ENCODE peak calls at places on chromosomes 11 and 22, in nine cellular contexts. N is WTC11, Q is pancreas, P is NAMALWA, G is T-helper 2 cell, C is NCI-H446, L is EL, Y is head of caudate nucleus, X is hippocampal formation. J is an unnamed sample.

GRCh38 chr11:126229782-126230540 is 18.4 kb downstream of the FAM118B start:
- DNase-seq in N (no peak), Q (no peak), P (no peak), G (no peak), C (no peak), L (no peak), Y (no peak), X (no peak), J (peak)

GRCh38 chr11:46918087-46918751 is at the start of gene LRP4:
- DNase-seq in N (peak), Q (peak), P (peak), G (peak), C (no peak), L (peak), Y (peak), X (peak), J (peak)

GRCh38 chr11:102914238-102915043 is 39.7 kb upstream of the MMP12 start:
- DNase-seq in N (peak), Q (no peak), P (peak), G (no peak), C (no peak), L (peak), Y (peak), X (no peak), J (peak)

GRCh38 chr22:21696115-21696514 is 30.3 kb downstream of the PPIL2 start:
- DNase-seq in N (no peak), Q (no peak), P (no peak), G (no peak), C (no peak), L (no peak), Y (no peak), X (no peak), J (no peak)

GRCh38 chr11:110086892-110087309 is 6.3 kb upstream of the ZC3H12C start:
- DNase-seq in N (no peak), Q (no peak), P (no peak), G (no peak), C (no peak), L (peak), Y (no peak), X (no peak), J (peak)

GRCh38 chr11:37630866-37631265 is 1032.8 kb upstream of the RAG2 start:
- DNase-seq in N (no peak), Q (no peak), P (no peak), G (no peak), C (no peak), L (no peak), Y (no peak), X (no peak), J (no peak)

GRCh38 chr11:70780246-70780535 is 381.9 kb downstream of the CTTN start:
- DNase-seq in N (no peak), Q (no peak), P (no peak), G (no peak), C (no peak), L (no peak), Y (no peak), X (no peak), J (no peak)

GRCh38 chr11:64713031-64713780 is 9.8 kb downstream of the NRXN2 start:
- DNase-seq in N (peak), Q (no peak), P (no peak), G (peak), C (no peak), L (no peak), Y (no peak), X (no peak), J (no peak)

GRCh38 chr22:44357962-44358553 is 45.3 kb upstream of the SHISAL1 start:
- DNase-seq in N (peak), Q (peak), P (no peak), G (no peak), C (no peak), L (no peak), Y (peak), X (peak), J (no peak)

GRCh38 chr22:45934168-45934564 is 42.8 kb downstream of the WNT7B start:
- DNase-seq in N (no peak), Q (no peak), P (no peak), G (no peak), C (no peak), L (no peak), Y (no peak), X (no peak), J (no peak)

GRCh38 chr11:46663277-46663940 is 37.0 kb downstream of the ARHGAP1 start:
- DNase-seq in N (no peak), Q (no peak), P (no peak), G (no peak), C (no peak), L (no peak), Y (peak), X (no peak), J (no peak)

GRCh38 chr22:26712158-26712557 is 54.8 kb downstream of the MIAT start:
- DNase-seq in N (no peak), Q (no peak), P (no peak), G (no peak), C (no peak), L (no peak), Y (no peak), X (no peak), J (no peak)

GRCh38 chr11:113373306-113373705 is 14.3 kb upstream of the ANKK1 start:
- DNase-seq in N (no peak), Q (no peak), P (no peak), G (no peak), C (no peak), L (peak), Y (no peak), X (no peak), J (peak)

GRCh38 chr11:75249704-75250103 is 9.1 kb downstream of the TPBGL start:
- DNase-seq in N (no peak), Q (no peak), P (no peak), G (no peak), C (no peak), L (no peak), Y (no peak), X (no peak), J (no peak)

GRCh38 chr22:36236338-36237319 is 2.7 kb downstream of the APOL2 start:
- DNase-seq in N (no peak), Q (no peak), P (no peak), G (no peak), C (no peak), L (no peak), Y (no peak), X (no peak), J (no peak)